ENCODE peak calls at places on chromosomes 3 and 15, in five cellular contexts. One of them, this sample, is unnamed. For H3K27me3, the result is how much of the 10 kb centered on the place peaks cover.

GRCh38 chr15:66603301-66604179 is 37.7 kb upstream of the LCTL start:
- DNase-seq in stomach: peak
- DNase-seq in thoracic aorta: peak
- DNase-seq in IMR-90: peak
- DNase-seq in left ventricle myocardium inferior: peak
- DNase-seq in this sample: peak

GRCh38 chr3:32198011-32198410 is 40.5 kb upstream of the CMTM8 start:
- DNase-seq in stomach: no peak
- DNase-seq in thoracic aorta: no peak
- DNase-seq in IMR-90: no peak
- DNase-seq in left ventricle myocardium inferior: no peak
- DNase-seq in this sample: no peak

GRCh38 chr3:186413615-186414415 is 51.8 kb upstream of the DGKG start:
- DNase-seq in stomach: peak
- DNase-seq in thoracic aorta: no peak
- DNase-seq in IMR-90: no peak
- DNase-seq in left ventricle myocardium inferior: peak
- DNase-seq in this sample: peak

GRCh38 chr15:34223904-34224596 is 766 bp upstream of the EMC4 start:
- DNase-seq in stomach: no peak
- DNase-seq in thoracic aorta: no peak
- DNase-seq in IMR-90: peak
- DNase-seq in left ventricle myocardium inferior: no peak
- DNase-seq in this sample: no peak

GRCh38 chr3:111299070-111299672 is 227.6 kb downstream of the NECTIN3 start:
- DNase-seq in stomach: no peak
- DNase-seq in thoracic aorta: no peak
- DNase-seq in IMR-90: peak
- DNase-seq in left ventricle myocardium inferior: no peak
- DNase-seq in this sample: no peak

GRCh38 chr3:172279191-172279640 is 169.0 kb downstream of the GHSR start:
- DNase-seq in stomach: no peak
- DNase-seq in thoracic aorta: no peak
- DNase-seq in IMR-90: no peak
- DNase-seq in left ventricle myocardium inferior: no peak
- DNase-seq in this sample: no peak

GRCh38 chr3:59709702-59710555 is 660.1 kb upstream of the CFAP20DC start:
- DNase-seq in stomach: peak
- DNase-seq in thoracic aorta: no peak
- DNase-seq in IMR-90: no peak
- DNase-seq in left ventricle myocardium inferior: peak
- DNase-seq in this sample: peak

GRCh38 chr3:28860307-28860706 is 420.6 kb upstream of the RBMS3 start:
- DNase-seq in stomach: no peak
- DNase-seq in thoracic aorta: no peak
- DNase-seq in IMR-90: no peak
- DNase-seq in left ventricle myocardium inferior: peak
- DNase-seq in this sample: peak

GRCh38 chr15:49888341-49888693 is 230.7 kb downstream of the ATP8B4 start:
- DNase-seq in stomach: no peak
- DNase-seq in thoracic aorta: no peak
- DNase-seq in IMR-90: no peak
- DNase-seq in left ventricle myocardium inferior: no peak
- DNase-seq in this sample: no peak

GRCh38 chr3:6799264-6799915 is 61.5 kb upstream of the GRM7 start:
- DNase-seq in stomach: peak
- DNase-seq in thoracic aorta: no peak
- DNase-seq in IMR-90: no peak
- DNase-seq in left ventricle myocardium inferior: no peak
- DNase-seq in this sample: no peak

GRCh38 chr15:101053261-101053660 is 134.1 kb downstream of the LRRK1 start:
- DNase-seq in stomach: peak
- DNase-seq in thoracic aorta: no peak
- DNase-seq in IMR-90: no peak
- DNase-seq in left ventricle myocardium inferior: no peak
- DNase-seq in this sample: peak

GRCh38 chr3:99896482-99896881 is 78.8 kb downstream of the CMSS1 start:
- DNase-seq in stomach: no peak
- DNase-seq in thoracic aorta: no peak
- DNase-seq in IMR-90: no peak
- DNase-seq in left ventricle myocardium inferior: no peak
- DNase-seq in this sample: no peak

GRCh38 chr3:105553851-105554250 is 187.1 kb downstream of the ALCAM start:
- DNase-seq in stomach: no peak
- DNase-seq in thoracic aorta: no peak
- DNase-seq in IMR-90: peak
- DNase-seq in left ventricle myocardium inferior: no peak
- DNase-seq in this sample: no peak

GRCh38 chr3:85576801-85577200 is 618.0 kb downstream of the CADM2 start:
- DNase-seq in stomach: no peak
- DNase-seq in thoracic aorta: no peak
- DNase-seq in IMR-90: no peak
- DNase-seq in left ventricle myocardium inferior: no peak
- DNase-seq in this sample: no peak

GRCh38 chr15:74180689-74181602 is 7.4 kb downstream of the ISLR start:
- DNase-seq in stomach: no peak
- DNase-seq in thoracic aorta: no peak
- DNase-seq in IMR-90: no peak
- DNase-seq in left ventricle myocardium inferior: no peak
- DNase-seq in this sample: no peak

GRCh38 chr3:54138937-54139547 is 16.7 kb downstream of the CACNA2D3 start:
- DNase-seq in stomach: no peak
- DNase-seq in thoracic aorta: no peak
- DNase-seq in IMR-90: no peak
- DNase-seq in left ventricle myocardium inferior: no peak
- DNase-seq in this sample: no peak
- H3K27me3 ChIP-seq in stomach: under half
- H3K27me3 ChIP-seq in thoracic aorta: under half
- H3K27me3 ChIP-seq in IMR-90: under half
- H3K27me3 ChIP-seq in left ventricle myocardium inferior: under half
- H3K27me3 ChIP-seq in this sample: under half

GRCh38 chr3:134605506-134605905 is 45.3 kb downstream of the KY start:
- DNase-seq in stomach: no peak
- DNase-seq in thoracic aorta: no peak
- DNase-seq in IMR-90: no peak
- DNase-seq in left ventricle myocardium inferior: no peak
- DNase-seq in this sample: no peak

GRCh38 chr3:134601539-134602439 is 49.0 kb downstream of the KY start:
- DNase-seq in stomach: no peak
- DNase-seq in thoracic aorta: no peak
- DNase-seq in IMR-90: peak
- DNase-seq in left ventricle myocardium inferior: no peak
- DNase-seq in this sample: no peak

GRCh38 chr3:134602440-134602814 is 48.4 kb downstream of the KY start:
- DNase-seq in stomach: no peak
- DNase-seq in thoracic aorta: no peak
- DNase-seq in IMR-90: no peak
- DNase-seq in left ventricle myocardium inferior: no peak
- DNase-seq in this sample: no peak

GRCh38 chr3:134603956-134604355 is 46.9 kb downstream of the KY start:
- DNase-seq in stomach: no peak
- DNase-seq in thoracic aorta: no peak
- DNase-seq in IMR-90: no peak
- DNase-seq in left ventricle myocardium inferior: no peak
- DNase-seq in this sample: no peak

DNA sequence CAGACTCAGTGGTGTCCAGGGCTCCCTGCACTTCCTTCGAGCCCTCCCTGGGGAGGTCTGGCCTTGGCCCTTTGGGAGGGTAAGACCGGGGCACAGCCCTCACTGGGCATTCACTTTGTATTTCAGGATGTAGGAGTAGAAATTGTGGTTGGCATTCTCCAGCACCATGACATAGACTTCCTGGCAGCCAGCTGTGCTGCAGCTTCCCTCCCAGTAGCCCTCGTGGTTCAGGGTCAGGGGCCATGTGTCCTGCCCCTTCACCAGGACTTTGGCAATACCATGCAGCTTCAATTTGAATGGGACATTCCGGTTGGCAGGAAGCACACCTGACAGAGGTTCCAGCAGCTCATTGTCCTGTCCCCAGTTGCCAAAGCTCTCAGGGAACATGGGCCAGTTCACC is 47.3 kb downstream of the KY start:
- DNase-seq in stomach: no peak
- DNase-seq in thoracic aorta: no peak
- DNase-seq in IMR-90: no peak
- DNase-seq in left ventricle myocardium inferior: no peak
- DNase-seq in this sample: no peak
- TF ChIP-seq CTCF in stomach: no peak
- TF ChIP-seq CTCF in thoracic aorta: no peak
- TF ChIP-seq CTCF in IMR-90: no peak
- TF ChIP-seq CTCF in left ventricle myocardium inferior: no peak
- TF ChIP-seq CTCF in this sample: no peak

GRCh38 chr15:68432665-68433064 is 702 bp upstream of the ITGA11 start:
- DNase-seq in stomach: no peak
- DNase-seq in thoracic aorta: no peak
- DNase-seq in IMR-90: no peak
- DNase-seq in left ventricle myocardium inferior: no peak
- DNase-seq in this sample: peak
- H3K27me3 ChIP-seq in stomach: under half
- H3K27me3 ChIP-seq in thoracic aorta: under half
- H3K27me3 ChIP-seq in IMR-90: under half
- H3K27me3 ChIP-seq in left ventricle myocardium inferior: half or more
- H3K27me3 ChIP-seq in this sample: under half

DNA sequence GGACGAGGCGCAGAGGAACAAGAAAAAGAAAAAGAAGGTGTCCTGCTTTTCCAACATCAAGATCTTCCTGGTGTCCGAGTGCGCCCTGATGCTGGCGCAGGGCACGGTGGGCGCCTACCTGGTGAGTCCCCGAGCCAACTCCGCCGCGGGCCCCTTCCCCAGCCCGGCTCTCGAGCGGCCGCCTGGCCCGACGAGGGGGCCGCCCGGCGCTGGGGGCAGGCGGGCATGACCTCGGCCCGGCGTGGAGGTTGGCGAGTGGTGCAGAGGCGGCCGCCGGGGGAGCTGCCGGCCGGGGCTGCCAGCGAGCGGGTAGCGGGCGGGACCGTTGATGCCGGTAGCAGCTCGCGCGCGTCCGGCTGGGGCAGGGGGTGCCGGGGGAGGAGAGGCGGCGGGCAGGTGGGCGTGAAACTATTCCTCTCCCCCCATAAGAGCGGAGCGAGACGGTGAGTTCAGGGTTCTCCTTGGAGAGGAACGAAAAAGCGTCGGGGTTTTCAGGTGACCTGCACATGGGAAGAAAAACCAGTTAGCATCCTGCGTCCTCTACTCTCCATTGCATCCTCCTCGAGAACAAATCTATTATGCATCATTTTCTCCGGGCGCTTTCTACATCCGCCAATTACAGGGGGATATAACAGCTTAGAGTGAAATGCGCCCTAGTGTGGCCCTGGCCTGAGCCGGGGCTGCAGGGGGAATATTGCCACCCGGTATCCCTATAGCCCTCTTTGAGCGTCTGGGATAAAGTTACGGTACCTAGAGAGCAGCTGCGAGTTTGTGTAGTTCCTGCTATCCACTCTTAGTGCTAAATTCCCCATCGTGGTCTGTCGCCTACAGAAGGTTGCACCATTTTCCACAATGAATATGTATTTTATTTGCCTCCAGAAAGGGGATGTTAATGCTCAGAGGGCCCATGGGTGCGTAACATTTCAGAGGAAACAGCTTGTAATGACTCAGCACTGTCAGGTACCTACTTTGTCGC is 748 bp downstream of the SLCO3A1 start:
- DNase-seq in stomach: peak
- DNase-seq in thoracic aorta: no peak
- DNase-seq in IMR-90: no peak
- DNase-seq in left ventricle myocardium inferior: peak
- DNase-seq in this sample: peak
- TF ChIP-seq CTCF in stomach: peak
- TF ChIP-seq CTCF in thoracic aorta: no peak
- TF ChIP-seq CTCF in IMR-90: peak
- TF ChIP-seq CTCF in left ventricle myocardium inferior: peak
- TF ChIP-seq CTCF in this sample: peak

GRCh38 chr3:177079684-177080083 is 117.6 kb downstream of the TBL1XR1 start:
- DNase-seq in stomach: no peak
- DNase-seq in thoracic aorta: no peak
- DNase-seq in IMR-90: no peak
- DNase-seq in left ventricle myocardium inferior: no peak
- DNase-seq in this sample: no peak
- H3K27me3 ChIP-seq in stomach: under half
- H3K27me3 ChIP-seq in thoracic aorta: under half
- H3K27me3 ChIP-seq in IMR-90: under half
- H3K27me3 ChIP-seq in left ventricle myocardium inferior: under half
- H3K27me3 ChIP-seq in this sample: under half

GRCh38 chr15:31197497-31198414 is 96.2 kb upstream of the TRPM1 start:
- DNase-seq in stomach: peak
- DNase-seq in thoracic aorta: no peak
- DNase-seq in IMR-90: no peak
- DNase-seq in left ventricle myocardium inferior: peak
- DNase-seq in this sample: no peak
- TF ChIP-seq CTCF in stomach: peak
- TF ChIP-seq CTCF in thoracic aorta: peak
- TF ChIP-seq CTCF in IMR-90: peak
- TF ChIP-seq CTCF in left ventricle myocardium inferior: peak
- TF ChIP-seq CTCF in this sample: peak

GRCh38 chr3:13287833-13288232 is 132.3 kb downstream of the NUP210 start:
- DNase-seq in stomach: no peak
- DNase-seq in thoracic aorta: no peak
- DNase-seq in IMR-90: no peak
- DNase-seq in left ventricle myocardium inferior: no peak
- DNase-seq in this sample: no peak

GRCh38 chr3:13285007-13285567 is 135.0 kb downstream of the NUP210 start:
- DNase-seq in stomach: no peak
- DNase-seq in thoracic aorta: no peak
- DNase-seq in IMR-90: no peak
- DNase-seq in left ventricle myocardium inferior: no peak
- DNase-seq in this sample: peak

GRCh38 chr3:13289771-13290285 is 130.3 kb downstream of the NUP210 start:
- DNase-seq in stomach: no peak
- DNase-seq in thoracic aorta: no peak
- DNase-seq in IMR-90: no peak
- DNase-seq in left ventricle myocardium inferior: no peak
- DNase-seq in this sample: peak

GRCh38 chr3:13288732-13289718 is 131.1 kb downstream of the NUP210 start:
- DNase-seq in stomach: no peak
- DNase-seq in thoracic aorta: no peak
- DNase-seq in IMR-90: peak
- DNase-seq in left ventricle myocardium inferior: no peak
- DNase-seq in this sample: no peak

GRCh38 chr3:13286873-13287272 is 133.2 kb downstream of the NUP210 start:
- DNase-seq in stomach: no peak
- DNase-seq in thoracic aorta: no peak
- DNase-seq in IMR-90: no peak
- DNase-seq in left ventricle myocardium inferior: no peak
- DNase-seq in this sample: no peak
- H3K27me3 ChIP-seq in stomach: under half
- H3K27me3 ChIP-seq in thoracic aorta: under half
- H3K27me3 ChIP-seq in IMR-90: under half
- H3K27me3 ChIP-seq in left ventricle myocardium inferior: half or more
- H3K27me3 ChIP-seq in this sample: under half

DNA sequence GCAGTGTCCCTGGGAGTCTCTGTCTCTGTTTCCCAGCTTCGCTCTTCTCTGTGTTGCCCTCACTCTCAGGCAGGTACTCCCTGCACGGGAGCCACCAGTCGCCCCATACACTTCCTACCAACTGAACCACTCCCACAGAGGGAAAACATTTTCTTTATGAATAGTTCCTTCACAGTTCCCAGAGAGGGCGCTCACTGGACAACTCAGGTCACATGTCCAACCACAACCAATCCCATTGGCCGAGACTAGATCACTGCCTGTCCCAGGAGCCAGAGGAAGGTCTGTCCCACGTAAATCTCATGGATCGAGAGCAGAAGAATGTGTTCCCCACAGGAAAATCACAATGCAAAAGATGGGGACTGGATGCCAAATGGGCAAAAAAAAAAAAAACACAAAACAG is 26.1 kb downstream of the GRK7 start:
- DNase-seq in stomach: no peak
- DNase-seq in thoracic aorta: no peak
- DNase-seq in IMR-90: no peak
- DNase-seq in left ventricle myocardium inferior: no peak
- DNase-seq in this sample: no peak
- TF ChIP-seq CTCF in stomach: no peak
- TF ChIP-seq CTCF in thoracic aorta: no peak
- TF ChIP-seq CTCF in IMR-90: no peak
- TF ChIP-seq CTCF in left ventricle myocardium inferior: no peak
- TF ChIP-seq CTCF in this sample: no peak